ENCODE peak calls at places on chromosomes 5 and 9, in five cellular contexts. One of them, this sample, is unnamed.

GRCh38 chr5:12623408-12623807 is 719.2 kb upstream of the CTNND2 start:
- DNase-seq in right cardiac atrium: no peak
- DNase-seq in Peyer's patch: no peak
- DNase-seq in mucosa of descending colon: no peak
- DNase-seq in fibroblast of mammary gland: no peak
- DNase-seq in this sample: no peak

GRCh38 chr5:150176745-150177485 is 10.3 kb downstream of the CDX1 start:
- DNase-seq in mucosa of descending colon: peak; percentile 49
- DNase-seq in Peyer's patch: peak; percentile 50
- DNase-seq in right cardiac atrium: no peak
- DNase-seq in fibroblast of mammary gland: no peak
- DNase-seq in this sample: no peak

GRCh38 chr9:110028281-110029075 is 179.5 kb downstream of the C9orf152 start:
- DNase-seq in Peyer's patch: no peak
- DNase-seq in fibroblast of mammary gland: peak; percentile 52
- DNase-seq in right cardiac atrium: no peak
- DNase-seq in mucosa of descending colon: no peak
- DNase-seq in this sample: peak; percentile 51

GRCh38 chr9:136484153-136485048 is 1.6 kb upstream of the SEC16A start:
- DNase-seq in mucosa of descending colon: peak; percentile 68
- DNase-seq in Peyer's patch: peak; percentile 67
- DNase-seq in fibroblast of mammary gland: no peak
- DNase-seq in right cardiac atrium: peak; percentile 78
- DNase-seq in this sample: no peak

GRCh38 chr5:131067596-131067995 is 97.5 kb downstream of the HINT1 start:
- DNase-seq in mucosa of descending colon: no peak
- DNase-seq in right cardiac atrium: no peak
- DNase-seq in fibroblast of mammary gland: peak; percentile 43
- DNase-seq in Peyer's patch: no peak
- DNase-seq in this sample: peak; percentile 22

GRCh38 chr5:124706729-124707361 is 39.6 kb downstream of the ZNF608 start:
- DNase-seq in right cardiac atrium: peak; percentile 63
- DNase-seq in Peyer's patch: no peak
- DNase-seq in fibroblast of mammary gland: peak; percentile 53
- DNase-seq in mucosa of descending colon: peak; percentile 58
- DNase-seq in this sample: peak; percentile 38

GRCh38 chr9:35374910-35375309 is 115.0 kb upstream of the RUSC2 start:
- DNase-seq in fibroblast of mammary gland: no peak
- DNase-seq in Peyer's patch: no peak
- DNase-seq in mucosa of descending colon: no peak
- DNase-seq in right cardiac atrium: no peak
- DNase-seq in this sample: no peak

GRCh38 chr9:80804873-80805272 is 884.5 kb downstream of the TLE1 start:
- DNase-seq in fibroblast of mammary gland: no peak
- DNase-seq in mucosa of descending colon: no peak
- DNase-seq in Peyer's patch: no peak
- DNase-seq in right cardiac atrium: no peak
- DNase-seq in this sample: no peak

GRCh38 chr9:133978226-133979123 is 13.6 kb downstream of the VAV2 start:
- DNase-seq in Peyer's patch: peak; percentile 29
- DNase-seq in fibroblast of mammary gland: no peak
- DNase-seq in mucosa of descending colon: no peak
- DNase-seq in right cardiac atrium: peak; percentile 35
- DNase-seq in this sample: no peak

GRCh38 chr5:62143268-62144229 is 162.5 kb upstream of the KIF2A start:
- DNase-seq in right cardiac atrium: no peak
- DNase-seq in fibroblast of mammary gland: peak; percentile 41
- DNase-seq in Peyer's patch: no peak
- DNase-seq in mucosa of descending colon: no peak
- DNase-seq in this sample: peak; percentile 76

GRCh38 chr5:144585716-144586115 is 415.0 kb downstream of the KCTD16 start:
- DNase-seq in Peyer's patch: no peak
- DNase-seq in fibroblast of mammary gland: no peak
- DNase-seq in right cardiac atrium: no peak
- DNase-seq in mucosa of descending colon: no peak
- DNase-seq in this sample: no peak
- H3K4me3 ChIP-seq in Peyer's patch: no peak overlapping the region
- H3K4me3 ChIP-seq in fibroblast of mammary gland: no peak overlapping the region
- H3K4me3 ChIP-seq in right cardiac atrium: no peak overlapping the region
- H3K4me3 ChIP-seq in mucosa of descending colon: no peak overlapping the region
- H3K4me3 ChIP-seq in this sample: no peak overlapping the region

GRCh38 chr9:86965627-86966395 is 18.5 kb upstream of the GAS1 start:
- DNase-seq in fibroblast of mammary gland: peak; percentile 54
- DNase-seq in right cardiac atrium: no peak
- DNase-seq in mucosa of descending colon: no peak
- DNase-seq in Peyer's patch: no peak
- DNase-seq in this sample: peak; percentile 64

GRCh38 chr9:86966852-86967511 is 19.7 kb upstream of the GAS1 start:
- DNase-seq in fibroblast of mammary gland: peak; percentile 72
- DNase-seq in mucosa of descending colon: no peak
- DNase-seq in right cardiac atrium: no peak
- DNase-seq in Peyer's patch: no peak
- DNase-seq in this sample: no peak

GRCh38 chr9:86960938-86961337 is 13.6 kb upstream of the GAS1 start:
- DNase-seq in fibroblast of mammary gland: no peak
- DNase-seq in right cardiac atrium: no peak
- DNase-seq in Peyer's patch: no peak
- DNase-seq in mucosa of descending colon: no peak
- DNase-seq in this sample: no peak

GRCh38 chr9:86958203-86958602 is 10.9 kb upstream of the GAS1 start:
- DNase-seq in Peyer's patch: no peak
- DNase-seq in fibroblast of mammary gland: no peak
- DNase-seq in right cardiac atrium: no peak
- DNase-seq in mucosa of descending colon: no peak
- DNase-seq in this sample: no peak

DNA sequence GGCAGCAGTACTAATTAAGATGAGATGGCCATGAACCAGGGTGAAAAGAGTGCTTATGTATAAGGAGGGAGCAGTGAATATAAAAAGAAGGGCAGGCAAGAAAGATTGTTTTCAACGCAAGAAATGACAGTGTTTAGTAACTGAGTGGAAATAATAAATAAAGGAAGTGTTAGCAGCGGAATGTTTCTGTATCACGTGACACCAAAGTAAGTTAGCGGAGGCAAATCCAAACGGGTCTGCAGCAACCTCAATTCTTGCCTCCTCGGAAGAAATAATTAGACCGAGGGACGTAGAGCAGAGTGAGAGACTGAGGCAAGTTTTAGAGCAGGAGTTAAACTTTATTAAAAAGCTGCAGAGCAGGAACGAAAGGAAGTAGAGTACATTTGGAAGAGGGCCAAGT is 15.4 kb upstream of the GAS1 start:
- DNase-seq in Peyer's patch: no peak
- DNase-seq in mucosa of descending colon: no peak
- DNase-seq in right cardiac atrium: no peak
- DNase-seq in fibroblast of mammary gland: no peak
- DNase-seq in this sample: no peak
- H3K4me3 ChIP-seq in Peyer's patch: no peak overlapping the region
- H3K4me3 ChIP-seq in mucosa of descending colon: no peak overlapping the region
- H3K4me3 ChIP-seq in right cardiac atrium: no peak overlapping the region
- H3K4me3 ChIP-seq in fibroblast of mammary gland: no peak overlapping the region
- H3K4me3 ChIP-seq in this sample: no peak overlapping the region

GRCh38 chr5:132387649-132388117 is 18.2 kb downstream of the SLC22A5 start:
- DNase-seq in Peyer's patch: peak; percentile 61
- DNase-seq in mucosa of descending colon: peak; percentile 60
- DNase-seq in fibroblast of mammary gland: peak; percentile 99
- DNase-seq in right cardiac atrium: peak; percentile 67
- DNase-seq in this sample: peak; percentile 89

GRCh38 chr5:132389453-132390286 is 20.2 kb downstream of the SLC22A5 start:
- DNase-seq in right cardiac atrium: no peak
- DNase-seq in fibroblast of mammary gland: peak; percentile 100
- DNase-seq in Peyer's patch: no peak
- DNase-seq in mucosa of descending colon: peak; percentile 46
- DNase-seq in this sample: peak; percentile 99

GRCh38 chr5:132386644-132387286 is 17.3 kb downstream of the SLC22A5 start:
- DNase-seq in mucosa of descending colon: peak; percentile 84
- DNase-seq in fibroblast of mammary gland: peak; percentile 73
- DNase-seq in Peyer's patch: peak; percentile 82
- DNase-seq in right cardiac atrium: peak; percentile 86
- DNase-seq in this sample: peak; percentile 80

GRCh38 chr5:132389051-132389331 is 19.5 kb downstream of the SLC22A5 start:
- DNase-seq in fibroblast of mammary gland: no peak
- DNase-seq in Peyer's patch: no peak
- DNase-seq in right cardiac atrium: no peak
- DNase-seq in mucosa of descending colon: no peak
- DNase-seq in this sample: peak; percentile 55

DNA sequence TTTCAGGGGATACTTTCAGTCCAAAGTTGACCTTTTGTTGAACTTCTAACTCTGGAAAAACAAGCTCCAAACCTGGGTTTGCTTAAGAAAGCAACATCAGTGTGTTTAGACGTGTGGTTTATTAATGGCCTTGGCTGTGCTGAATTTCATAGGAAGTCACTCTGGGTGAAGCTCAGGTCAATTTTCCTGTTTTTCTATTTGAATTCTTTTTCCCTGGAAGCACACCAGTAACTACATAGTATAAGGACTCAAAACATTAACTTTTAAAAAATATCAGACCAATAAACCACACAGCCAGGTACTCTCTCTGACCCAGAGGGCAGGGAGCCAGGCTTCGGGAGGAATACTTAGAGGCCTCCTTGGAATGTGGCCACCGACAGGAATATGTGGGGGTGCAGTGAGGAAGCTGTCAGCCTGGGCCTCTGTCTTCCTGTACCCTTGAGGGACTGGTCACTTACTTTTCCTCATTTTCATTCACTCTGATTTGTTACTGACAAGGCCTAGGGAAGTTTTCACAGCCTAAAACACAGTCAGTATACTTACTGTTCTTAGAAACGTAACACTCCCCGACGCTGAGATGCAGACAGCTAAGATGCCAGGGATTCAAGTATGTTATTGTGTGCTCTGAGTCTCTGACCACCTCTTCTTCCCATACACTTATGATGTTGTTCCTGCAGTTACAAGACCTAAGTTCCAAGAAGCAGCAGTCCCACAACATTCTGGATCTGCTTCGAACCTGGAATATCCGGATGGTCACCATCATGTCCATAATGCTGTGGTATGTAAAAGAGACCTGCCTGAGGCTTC is 18.9 kb downstream of the SLC22A5 start:
- DNase-seq in right cardiac atrium: peak; percentile 69
- DNase-seq in Peyer's patch: no peak
- DNase-seq in fibroblast of mammary gland: peak; percentile 77
- DNase-seq in mucosa of descending colon: no peak
- DNase-seq in this sample: peak; percentile 52
- H3K4me3 ChIP-seq in right cardiac atrium: no peak overlapping the region
- H3K4me3 ChIP-seq in Peyer's patch: no peak overlapping the region
- H3K4me3 ChIP-seq in fibroblast of mammary gland: no peak overlapping the region
- H3K4me3 ChIP-seq in mucosa of descending colon: no peak overlapping the region
- H3K4me3 ChIP-seq in this sample: peak overlapping the region; percentile 17

GRCh38 chr9:89537166-89537565 is 39.3 kb upstream of the SEMA4D start:
- DNase-seq in right cardiac atrium: no peak
- DNase-seq in mucosa of descending colon: no peak
- DNase-seq in fibroblast of mammary gland: no peak
- DNase-seq in Peyer's patch: no peak
- DNase-seq in this sample: no peak
- H3K4me3 ChIP-seq in right cardiac atrium: no peak overlapping the region
- H3K4me3 ChIP-seq in mucosa of descending colon: no peak overlapping the region
- H3K4me3 ChIP-seq in fibroblast of mammary gland: no peak overlapping the region
- H3K4me3 ChIP-seq in Peyer's patch: no peak overlapping the region
- H3K4me3 ChIP-seq in this sample: no peak overlapping the region

GRCh38 chr9:115775669-115776068 is 377.9 kb upstream of the PAPPA start:
- DNase-seq in fibroblast of mammary gland: peak; percentile 50
- DNase-seq in mucosa of descending colon: no peak
- DNase-seq in Peyer's patch: no peak
- DNase-seq in right cardiac atrium: no peak
- DNase-seq in this sample: no peak

GRCh38 chr9:115781361-115781760 is 372.2 kb upstream of the PAPPA start:
- DNase-seq in right cardiac atrium: no peak
- DNase-seq in Peyer's patch: no peak
- DNase-seq in fibroblast of mammary gland: peak; percentile 30
- DNase-seq in mucosa of descending colon: no peak
- DNase-seq in this sample: peak; percentile 20

GRCh38 chr9:115777610-115778009 is 376.0 kb upstream of the PAPPA start:
- DNase-seq in fibroblast of mammary gland: no peak
- DNase-seq in mucosa of descending colon: no peak
- DNase-seq in Peyer's patch: no peak
- DNase-seq in right cardiac atrium: no peak
- DNase-seq in this sample: no peak
- H3K4me3 ChIP-seq in fibroblast of mammary gland: no peak overlapping the region
- H3K4me3 ChIP-seq in mucosa of descending colon: no peak overlapping the region
- H3K4me3 ChIP-seq in Peyer's patch: no peak overlapping the region
- H3K4me3 ChIP-seq in right cardiac atrium: no peak overlapping the region
- H3K4me3 ChIP-seq in this sample: no peak overlapping the region

GRCh38 chr9:13990336-13990735 is 323.6 kb downstream of the NFIB start:
- DNase-seq in Peyer's patch: no peak
- DNase-seq in fibroblast of mammary gland: no peak
- DNase-seq in right cardiac atrium: no peak
- DNase-seq in mucosa of descending colon: no peak
- DNase-seq in this sample: no peak
- H3K4me3 ChIP-seq in Peyer's patch: no peak overlapping the region
- H3K4me3 ChIP-seq in fibroblast of mammary gland: no peak overlapping the region
- H3K4me3 ChIP-seq in right cardiac atrium: no peak overlapping the region
- H3K4me3 ChIP-seq in mucosa of descending colon: no peak overlapping the region
- H3K4me3 ChIP-seq in this sample: no peak overlapping the region

GRCh38 chr5:132825824-132826391 is 4.5 kb downstream of the SHROOM1 start:
- DNase-seq in right cardiac atrium: peak; percentile 56
- DNase-seq in Peyer's patch: no peak
- DNase-seq in fibroblast of mammary gland: no peak
- DNase-seq in mucosa of descending colon: no peak
- DNase-seq in this sample: no peak
- H3K4me3 ChIP-seq in right cardiac atrium: peak overlapping the region; percentile 42
- H3K4me3 ChIP-seq in Peyer's patch: peak overlapping the region; percentile 17
- H3K4me3 ChIP-seq in fibroblast of mammary gland: no peak overlapping the region
- H3K4me3 ChIP-seq in mucosa of descending colon: no peak overlapping the region
- H3K4me3 ChIP-seq in this sample: no peak overlapping the region

GRCh38 chr9:125931211-125931610 is 184.0 kb downstream of the PBX3 start:
- DNase-seq in right cardiac atrium: no peak
- DNase-seq in fibroblast of mammary gland: no peak
- DNase-seq in mucosa of descending colon: no peak
- DNase-seq in Peyer's patch: no peak
- DNase-seq in this sample: no peak

GRCh38 chr9:125929846-125930245 is 182.7 kb downstream of the PBX3 start:
- DNase-seq in Peyer's patch: no peak
- DNase-seq in mucosa of descending colon: no peak
- DNase-seq in fibroblast of mammary gland: no peak
- DNase-seq in right cardiac atrium: no peak
- DNase-seq in this sample: no peak

GRCh38 chr9:125933056-125933455 is 185.9 kb downstream of the PBX3 start:
- DNase-seq in mucosa of descending colon: no peak
- DNase-seq in fibroblast of mammary gland: no peak
- DNase-seq in right cardiac atrium: no peak
- DNase-seq in Peyer's patch: no peak
- DNase-seq in this sample: no peak

GRCh38 chr9:125932012-125932411 is 184.8 kb downstream of the PBX3 start:
- DNase-seq in Peyer's patch: no peak
- DNase-seq in fibroblast of mammary gland: peak; percentile 99
- DNase-seq in right cardiac atrium: no peak
- DNase-seq in mucosa of descending colon: no peak
- DNase-seq in this sample: peak; percentile 80
- H3K4me3 ChIP-seq in Peyer's patch: no peak overlapping the region
- H3K4me3 ChIP-seq in fibroblast of mammary gland: no peak overlapping the region
- H3K4me3 ChIP-seq in right cardiac atrium: no peak overlapping the region
- H3K4me3 ChIP-seq in mucosa of descending colon: no peak overlapping the region
- H3K4me3 ChIP-seq in this sample: peak overlapping the region; percentile 35

DNA sequence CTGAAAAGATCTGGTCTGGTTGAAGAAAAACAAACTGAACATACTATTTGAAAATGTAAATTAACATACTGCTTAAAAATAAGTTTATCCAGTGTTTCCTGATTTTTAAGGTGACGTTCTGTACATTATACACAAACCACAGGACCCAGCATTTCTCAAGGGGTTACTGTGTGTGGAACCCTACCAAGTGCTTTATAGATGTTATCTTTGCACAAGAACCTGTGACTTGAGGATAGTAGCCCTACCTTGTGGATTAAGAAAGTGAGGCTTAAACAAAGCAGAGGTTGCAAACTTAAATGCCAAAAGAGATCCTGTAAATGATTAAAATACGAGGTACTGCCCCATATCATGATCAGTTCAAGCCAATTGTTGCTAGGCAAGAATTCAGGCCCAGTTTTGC is 4.7 kb downstream of the KLF9 start:
- DNase-seq in mucosa of descending colon: no peak
- DNase-seq in Peyer's patch: no peak
- DNase-seq in right cardiac atrium: no peak
- DNase-seq in fibroblast of mammary gland: peak; percentile 41
- DNase-seq in this sample: no peak
- H3K4me3 ChIP-seq in mucosa of descending colon: no peak overlapping the region
- H3K4me3 ChIP-seq in Peyer's patch: no peak overlapping the region
- H3K4me3 ChIP-seq in right cardiac atrium: peak overlapping the region; percentile 50
- H3K4me3 ChIP-seq in fibroblast of mammary gland: peak overlapping the region; percentile 99
- H3K4me3 ChIP-seq in this sample: peak overlapping the region; percentile 98

This sample was measured in adipocyte.